ENCODE peak calls at places on chromosome 20, in nine cellular contexts. P, U, C, G, N, T, Q, V and D are unnamed samples.

GRCh38 chr20:63896136-63896890 is 1.4 kb downstream of the DNAJC5 start:
- DNase-seq in T (peak; percentile 43), N (peak; percentile 58), G (peak; percentile 54), U (no peak), V (peak; percentile 49), P (no peak), C (no peak), Q (no peak), D (peak; percentile 45)

GRCh38 chr20:9342651-9343050 is 171.7 kb upstream of the LAMP5 start:
- DNase-seq in Q (no peak), C (no peak), N (no peak), G (no peak), V (no peak), T (no peak), U (no peak), P (no peak), D (no peak)

GRCh38 chr20:17863577-17864292 is 104.9 kb downstream of the SNX5 start:
- DNase-seq in V (no peak), T (no peak), Q (no peak), P (no peak), C (no peak), N (peak; percentile 48), U (no peak), G (no peak), D (peak; percentile 85)

GRCh38 chr20:38113401-38114325 is 51.4 kb downstream of the TGM2 start:
- DNase-seq in G (no peak), C (no peak), T (no peak), P (no peak), Q (no peak), U (no peak), V (peak; percentile 23), N (no peak), D (no peak)

GRCh38 chr20:1376453-1377270 is 16.2 kb downstream of the FKBP1A start:
- DNase-seq in G (no peak), U (no peak), N (no peak), C (no peak), Q (no peak), V (no peak), T (no peak), P (no peak), D (peak; percentile 74)

GRCh38 chr20:41398408-41398807 is 31.8 kb upstream of the EMILIN3 start:
- DNase-seq in C (no peak), T (no peak), Q (peak; percentile 85), V (no peak), G (peak; percentile 62), U (no peak), N (peak; percentile 54), P (no peak), D (no peak)

GRCh38 chr20:43017241-43018030 is 172.3 kb downstream of the PTPRT start:
- DNase-seq in Q (no peak), G (no peak), P (no peak), U (no peak), C (no peak), T (no peak), N (no peak), V (no peak), D (no peak)

GRCh38 chr20:7744411-7744810 is 195.8 kb downstream of the HAO1 start:
- DNase-seq in T (no peak), V (no peak), U (no peak), C (no peak), P (peak; percentile 91), N (no peak), G (peak; percentile 69), Q (no peak), D (no peak)

GRCh38 chr20:56859751-56860366 is 230.8 kb downstream of the TFAP2C start:
- DNase-seq in U (no peak), P (no peak), N (no peak), G (peak; percentile 11), V (no peak), C (no peak), T (no peak), Q (no peak), D (no peak)

GRCh38 chr20:14062171-14062570 is 66.9 kb downstream of the MACROD2 start:
- DNase-seq in N (no peak), P (no peak), U (no peak), V (no peak), T (no peak), Q (no peak), G (no peak), C (no peak), D (no peak)